ENCODE peak calls at places on chromosomes 16 and 17, in eight cellular contexts. L, S, I, J, Y, H, C and T are unnamed samples.
A peak's percentile ranks its signal among the peaks of the same experiment; 100 is the strongest.

GRCh38 chr16:8887952-8888560 is 5.9 kb downstream of the LITAFD start:
- DNase-seq in L (peak; percentile 52), S (no peak), I (peak; percentile 46), J (peak; percentile 52), Y (peak; percentile 71), H (no peak), C (no peak), T (no peak)

GRCh38 chr17:29219378-29220047 is 27.1 kb upstream of the CRYBA1 start:
- DNase-seq in L (peak; percentile 90), S (no peak), I (peak; percentile 80), J (peak; percentile 82), Y (peak; percentile 83), H (peak; percentile 76), C (peak; percentile 76), T (peak; percentile 79)

GRCh38 chr16:77869997-77870813 is 81.8 kb downstream of the VAT1L start:
- DNase-seq in L (no peak), S (no peak), I (no peak), J (no peak), Y (peak; percentile 44), H (no peak), C (no peak), T (no peak)

GRCh38 chr17:77602062-77602746 is 356.3 kb upstream of the TNRC6C start:
- DNase-seq in L (peak; percentile 79), S (no peak), I (no peak), J (no peak), Y (peak; percentile 80), H (no peak), C (no peak), T (peak; percentile 77)

GRCh38 chr17:53142890-53143289 is 679.8 kb upstream of the KIF2B start:
- DNase-seq in L (no peak), S (no peak), I (no peak), J (peak; percentile 19), Y (no peak), H (no peak), C (no peak), T (no peak)

GRCh38 chr17:48894886-48895285 is 2.3 kb downstream of the ATP5MC1 start:
- DNase-seq in L (no peak), S (no peak), I (no peak), J (peak; percentile 34), Y (no peak), H (no peak), C (no peak), T (no peak)

GRCh38 chr16:30951785-30952184 is 2.9 kb downstream of the ORAI3 start:
- DNase-seq in L (peak; percentile 80), S (no peak), I (peak; percentile 49), J (no peak), Y (peak; percentile 50), H (peak; percentile 84), C (no peak), T (no peak)

GRCh38 chr16:1669698-1670097 is 8.4 kb upstream of the JPT2 start:
- DNase-seq in L (no peak), S (no peak), I (no peak), J (no peak), Y (no peak), H (no peak), C (no peak), T (no peak)

GRCh38 chr16:88667496-88667895 is 4.6 kb upstream of the MVD start:
- DNase-seq in L (no peak), S (no peak), I (no peak), J (no peak), Y (no peak), H (no peak), C (no peak), T (no peak)

GRCh38 chr16:88671806-88672205 is 8.9 kb upstream of the MVD start:
- DNase-seq in L (no peak), S (no peak), I (no peak), J (no peak), Y (no peak), H (no peak), C (no peak), T (no peak)

GRCh38 chr16:88672776-88673175 is 9.9 kb upstream of the MVD start:
- DNase-seq in L (no peak), S (no peak), I (no peak), J (no peak), Y (no peak), H (no peak), C (no peak), T (no peak)

GRCh38 chr16:88673685-88674398 is 11.0 kb upstream of the MVD start:
- DNase-seq in L (no peak), S (no peak), I (no peak), J (no peak), Y (peak; percentile 57), H (no peak), C (no peak), T (no peak)

DNA sequence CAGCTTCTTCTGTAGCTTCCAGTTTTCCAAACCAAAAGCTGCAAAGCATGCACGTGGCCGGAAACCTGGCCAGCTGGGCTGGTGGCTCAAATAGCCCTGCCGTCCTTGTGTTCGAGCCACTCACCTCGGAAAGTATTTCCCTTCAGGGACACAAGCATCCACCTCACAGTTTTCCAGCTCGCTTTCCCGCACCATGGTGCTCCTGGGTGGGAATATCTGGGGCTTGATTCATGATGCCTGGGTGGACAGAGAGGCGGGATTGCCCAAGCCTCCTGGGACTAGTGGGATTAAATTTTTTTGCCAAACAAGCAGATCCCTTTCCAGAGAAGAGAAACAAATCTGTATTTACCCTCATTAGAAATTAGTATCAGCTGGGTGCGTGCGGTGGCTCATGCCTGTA is 7.1 kb upstream of the MVD start:
- DNase-seq in L (no peak), S (no peak), I (no peak), J (no peak), Y (no peak), H (no peak), C (no peak), T (no peak)
- H3K27ac ChIP-seq in L (no peak overlapping the region), S (no peak overlapping the region), I (no peak overlapping the region), J (no peak overlapping the region), Y (no peak overlapping the region), H (no peak overlapping the region), C (no peak overlapping the region), T (no peak overlapping the region)

GRCh38 chr17:58399974-58400373 is 17.4 kb downstream of the RNF43 start:
- DNase-seq in L (no peak), S (no peak), I (no peak), J (peak; percentile 80), Y (no peak), H (no peak), C (no peak), T (no peak)

GRCh38 chr17:58401287-58401686 is 16.0 kb downstream of the RNF43 start:
- DNase-seq in L (no peak), S (no peak), I (no peak), J (peak; percentile 45), Y (no peak), H (no peak), C (no peak), T (no peak)

GRCh38 chr17:58396173-58396572 is 21.2 kb downstream of the RNF43 start:
- DNase-seq in L (no peak), S (no peak), I (no peak), J (no peak), Y (no peak), H (no peak), C (no peak), T (no peak)

GRCh38 chr17:58400826-58401225 is 16.5 kb downstream of the RNF43 start:
- DNase-seq in L (no peak), S (no peak), I (no peak), J (no peak), Y (no peak), H (no peak), C (no peak), T (no peak)

DNA sequence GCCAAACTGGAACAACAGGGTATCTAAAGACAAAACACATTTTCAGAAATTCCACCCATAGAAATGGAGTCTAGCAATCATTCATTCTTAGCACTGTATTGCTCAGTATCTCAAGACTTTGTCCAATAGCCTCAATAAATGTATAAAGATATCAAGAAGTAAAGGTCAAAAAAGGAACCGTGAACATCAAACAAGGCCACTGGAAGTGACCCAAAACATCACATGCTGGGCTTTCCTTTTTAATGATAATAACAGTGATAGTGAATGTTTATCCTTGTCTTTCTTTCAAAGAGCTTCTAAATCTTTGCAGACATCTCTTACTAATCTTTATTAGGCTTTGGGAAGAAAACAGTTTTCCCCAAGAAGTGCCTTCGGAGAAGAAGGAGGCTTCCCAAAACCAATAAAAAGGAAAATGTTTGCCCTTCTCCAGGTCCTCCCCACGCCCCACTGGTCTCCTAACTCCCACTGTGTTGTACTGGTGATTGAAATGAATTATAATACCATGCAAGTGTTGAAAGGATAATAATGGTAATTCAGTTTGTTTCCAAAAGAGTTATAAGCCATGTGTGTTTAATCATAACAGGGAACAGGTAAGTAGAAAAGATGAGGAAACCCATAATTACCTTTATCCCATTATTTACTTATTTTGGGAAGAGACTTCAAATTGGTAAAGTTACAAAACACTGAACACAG is 18.6 kb downstream of the RNF43 start:
- DNase-seq in L (no peak), S (no peak), I (no peak), J (no peak), Y (no peak), H (no peak), C (no peak), T (no peak)
- H3K27ac ChIP-seq in L (no peak overlapping the region), S (no peak overlapping the region), I (no peak overlapping the region), J (no peak overlapping the region), Y (no peak overlapping the region), H (no peak overlapping the region), C (no peak overlapping the region), T (no peak overlapping the region)

DNA sequence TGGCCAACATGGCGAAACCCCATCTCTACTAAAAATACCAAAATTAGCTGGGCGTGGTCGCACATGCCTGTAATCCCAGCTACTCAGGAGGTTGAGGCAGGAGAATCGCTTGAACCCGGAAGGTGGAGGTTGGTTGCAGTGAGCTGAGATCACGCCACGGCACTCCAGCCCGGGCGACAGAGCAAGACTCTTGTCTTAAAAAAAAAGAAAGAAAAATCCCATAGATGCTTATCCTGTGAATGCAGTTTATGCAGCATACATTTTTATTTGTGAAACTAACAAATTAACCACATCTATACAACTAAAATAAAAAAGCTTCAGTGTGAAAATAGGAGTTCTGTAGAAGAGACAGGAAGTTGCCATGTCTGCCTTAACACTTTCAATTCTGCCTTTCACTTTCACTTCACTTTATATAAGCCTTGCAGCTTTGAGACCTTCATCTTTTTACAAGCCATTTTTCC is 7.1 kb downstream of the IGSF6 start:
- DNase-seq in L (no peak), S (peak; percentile 69), I (no peak), J (no peak), Y (no peak), H (no peak), C (peak; percentile 18), T (no peak)
- H3K27ac ChIP-seq in L (no peak overlapping the region), S (peak overlapping the region; percentile 88), I (no peak overlapping the region), J (no peak overlapping the region), Y (peak overlapping the region; percentile 79), H (no peak overlapping the region), C (peak overlapping the region; percentile 58), T (no peak overlapping the region)

DNA sequence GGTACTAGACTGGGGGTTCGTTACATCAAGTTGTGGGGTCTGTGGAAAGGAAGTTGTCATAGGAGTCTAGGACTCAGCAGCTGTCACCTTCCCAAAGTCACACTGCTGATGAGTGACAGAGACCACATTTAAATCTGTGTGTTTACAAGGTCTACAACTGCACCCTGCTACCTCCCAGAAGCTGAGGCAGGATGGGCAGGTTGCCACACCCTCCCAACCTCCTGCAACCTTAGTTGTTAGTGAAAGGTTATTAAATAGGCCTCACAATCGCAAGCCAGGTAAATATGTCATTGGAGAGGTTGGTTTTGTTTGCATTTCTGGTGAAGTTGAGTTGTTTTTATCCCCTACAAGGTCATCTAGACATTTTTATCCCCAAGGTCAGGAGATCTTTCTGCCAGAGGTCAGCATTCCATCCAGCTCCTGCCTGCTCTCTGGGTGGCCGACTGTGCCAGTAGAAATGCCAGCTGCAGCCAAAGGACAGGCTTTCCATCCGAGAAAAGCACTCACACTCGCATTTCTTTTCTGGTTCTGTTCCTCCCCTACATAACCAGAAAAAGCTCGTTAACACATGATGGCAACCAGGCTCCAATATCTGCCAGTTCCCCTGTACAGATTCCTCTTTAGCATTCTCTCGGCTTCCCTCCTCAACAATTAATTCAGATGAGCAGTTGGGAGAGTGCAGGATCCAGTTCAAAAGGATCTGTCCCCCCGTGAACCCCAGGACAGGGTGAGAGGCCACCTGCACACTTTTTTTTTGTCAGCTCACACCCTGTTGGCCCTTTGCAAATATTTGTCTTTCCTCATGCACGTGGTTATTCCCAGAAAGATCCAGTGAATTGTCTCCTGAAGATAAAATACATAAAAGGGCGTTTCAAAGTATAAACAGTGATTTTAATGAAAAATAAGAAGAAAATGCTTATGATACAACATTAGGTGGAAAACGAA is 562.8 kb downstream of the MAF start:
- DNase-seq in L (no peak), S (no peak), I (no peak), J (no peak), Y (no peak), H (no peak), C (no peak), T (no peak)
- H3K27ac ChIP-seq in L (no peak overlapping the region), S (no peak overlapping the region), I (no peak overlapping the region), J (no peak overlapping the region), Y (no peak overlapping the region), H (no peak overlapping the region), C (no peak overlapping the region), T (no peak overlapping the region)